ENCODE peak calls at places on chromosomes 6 and 20, in ten cellular contexts. X, H, E, F, M, P, C, S, O and Z are unnamed samples. For H3K27me3, the result is how much of the 10 kb centered on the place peaks cover.

GRCh38 chr6:155473741-155474140 is 18.1 kb upstream of the NOX3 start:
- DNase-seq in X (no peak), H (no peak), E (no peak), F (no peak), M (no peak), P (no peak), C (no peak), S (no peak), O (no peak), Z (peak)

GRCh38 chr6:64252256-64252655 is 616.7 kb downstream of the PHF3 start:
- DNase-seq in X (no peak), H (no peak), E (no peak), F (no peak), M (no peak), P (no peak), C (no peak), S (no peak), O (no peak), Z (no peak)

GRCh38 chr6:7475081-7475480 is 66.4 kb upstream of the DSP start:
- DNase-seq in X (no peak), H (no peak), E (no peak), F (no peak), M (no peak), P (no peak), C (no peak), S (no peak), O (no peak), Z (no peak)

GRCh38 chr6:53293691-53294090 is 55.1 kb downstream of the ELOVL5 start:
- DNase-seq in X (no peak), H (no peak), E (no peak), F (no peak), M (no peak), P (no peak), C (no peak), S (no peak), O (no peak), Z (no peak)

GRCh38 chr6:144215402-144215931 is 65.2 kb downstream of the STX11 start:
- DNase-seq in X (no peak), H (peak), E (no peak), F (peak), M (no peak), P (no peak), C (no peak), S (no peak), O (peak), Z (peak)

GRCh38 chr6:54493138-54493537 is 184.9 kb downstream of the TINAG start:
- DNase-seq in X (no peak), H (no peak), E (no peak), F (no peak), M (peak), P (no peak), C (no peak), S (no peak), O (no peak), Z (no peak)

GRCh38 chr6:142746524-142746923 is 198.5 kb downstream of the HIVEP2 start:
- DNase-seq in X (peak), H (peak), E (peak), F (peak), M (no peak), P (no peak), C (peak), S (no peak), O (no peak), Z (no peak)

GRCh38 chr6:15110721-15111354 is 135.0 kb upstream of the JARID2 start:
- DNase-seq in X (no peak), H (no peak), E (no peak), F (no peak), M (no peak), P (no peak), C (no peak), S (no peak), O (no peak), Z (no peak)

GRCh38 chr20:14009206-14009605 is 13.9 kb downstream of the MACROD2 start:
- DNase-seq in X (no peak), H (no peak), E (no peak), F (no peak), M (no peak), P (no peak), C (no peak), S (no peak), O (no peak), Z (no peak)

GRCh38 chr6:131269565-131270391 is 134.5 kb downstream of the AKAP7 start:
- DNase-seq in X (no peak), H (no peak), E (no peak), F (no peak), M (no peak), P (no peak), C (no peak), S (no peak), O (no peak), Z (no peak)

GRCh38 chr20:49910340-49910706 is 5.0 kb downstream of the SPATA2 start:
- DNase-seq in X (no peak), H (no peak), E (no peak), F (no peak), M (no peak), P (no peak), C (no peak), S (no peak), O (no peak), Z (no peak)

GRCh38 chr20:14860410-14860814 is 523.0 kb upstream of the FLRT3 start:
- DNase-seq in X (no peak), H (peak), E (peak), F (no peak), M (no peak), P (no peak), C (no peak), S (no peak), O (peak), Z (no peak)

GRCh38 chr6:109039795-109040194 is 54.9 kb downstream of the SESN1 start:
- DNase-seq in X (no peak), H (no peak), E (no peak), F (no peak), M (no peak), P (no peak), C (no peak), S (no peak), O (no peak), Z (no peak)

GRCh38 chr6:119608994-119609393 is 259.4 kb upstream of the MAN1A1 start:
- DNase-seq in X (no peak), H (peak), E (peak), F (no peak), M (no peak), P (no peak), C (no peak), S (no peak), O (no peak), Z (no peak)

GRCh38 chr6:37794825-37795224 is 24.7 kb upstream of the ZFAND3 start:
- DNase-seq in X (no peak), H (no peak), E (no peak), F (no peak), M (no peak), P (no peak), C (no peak), S (no peak), O (no peak), Z (peak)

GRCh38 chr6:90420495-90420894 is 123.9 kb upstream of the BACH2 start:
- DNase-seq in X (no peak), H (no peak), E (no peak), F (no peak), M (no peak), P (no peak), C (no peak), S (no peak), O (no peak), Z (no peak)

GRCh38 chr6:39327516-39327915 is 5.0 kb upstream of the KCNK16 start:
- DNase-seq in X (no peak), H (no peak), E (no peak), F (no peak), M (no peak), P (no peak), C (no peak), S (no peak), O (no peak), Z (no peak)

GRCh38 chr20:61875221-61875885 is 190.3 kb downstream of the TAF4 start:
- DNase-seq in X (no peak), H (peak), E (peak), F (no peak), M (no peak), P (no peak), C (no peak), S (no peak), O (no peak), Z (no peak)

GRCh38 chr6:27176096-27176495 is 71.4 kb upstream of the PRSS16 start:
- DNase-seq in X (no peak), H (no peak), E (no peak), F (no peak), M (peak), P (no peak), C (no peak), S (no peak), O (no peak), Z (no peak)

GRCh38 chr6:112040933-112041332 is 13.0 kb upstream of the CCN6 start:
- DNase-seq in X (no peak), H (no peak), E (no peak), F (no peak), M (no peak), P (no peak), C (no peak), S (no peak), O (no peak), Z (peak)

GRCh38 chr6:143745160-143746133 is 67.7 kb downstream of the PHACTR2 start:
- DNase-seq in X (no peak), H (no peak), E (peak), F (peak), M (peak), P (peak), C (no peak), S (no peak), O (no peak), Z (no peak)

GRCh38 chr6:109772961-109773431 is 81.9 kb downstream of the FIG4 start:
- DNase-seq in X (no peak), H (no peak), E (no peak), F (peak), M (peak), P (peak), C (no peak), S (no peak), O (no peak), Z (no peak)

GRCh38 chr6:159095561-159096095 is 50.8 kb upstream of the TAGAP start:
- DNase-seq in X (no peak), H (peak), E (peak), F (no peak), M (no peak), P (no peak), C (no peak), S (no peak), O (no peak), Z (no peak)

GRCh38 chr20:542777-543368 is 717 bp downstream of the CSNK2A1 start:
- DNase-seq in X (no peak), H (no peak), E (no peak), F (peak), M (no peak), P (peak), C (no peak), S (no peak), O (peak), Z (peak)

GRCh38 chr6:141451508-141452353 is 681.0 kb upstream of the GJE1 start:
- DNase-seq in X (no peak), H (no peak), E (no peak), F (no peak), M (peak), P (no peak), C (no peak), S (no peak), O (no peak), Z (peak)

GRCh38 chr20:10309326-10309725 is 90.7 kb downstream of the SNAP25 start:
- DNase-seq in X (no peak), H (no peak), E (no peak), F (no peak), M (peak), P (no peak), C (no peak), S (no peak), O (no peak), Z (peak)

GRCh38 chr20:50594591-50595432 is 84.6 kb downstream of the PTPN1 start:
- DNase-seq in X (no peak), H (peak), E (peak), F (no peak), M (no peak), P (no peak), C (no peak), S (no peak), O (no peak), Z (no peak)

GRCh38 chr6:109690373-109690739 is 646 bp downstream of the AK9 start:
- DNase-seq in X (peak), H (peak), E (peak), F (peak), M (no peak), P (peak), C (peak), S (no peak), O (peak), Z (peak)

GRCh38 chr20:53148764-53149163 is 176.6 kb downstream of the TSHZ2 start:
- DNase-seq in X (no peak), H (no peak), E (no peak), F (no peak), M (no peak), P (no peak), C (no peak), S (no peak), O (no peak), Z (no peak)

GRCh38 chr20:38460040-38460623 is 12.5 kb upstream of the RALGAPB start:
- DNase-seq in X (no peak), H (no peak), E (no peak), F (peak), M (peak), P (no peak), C (no peak), S (no peak), O (no peak), Z (peak)

GRCh38 chr6:15792842-15793241 is 130.0 kb upstream of the DTNBP1 start:
- DNase-seq in X (no peak), H (no peak), E (no peak), F (no peak), M (no peak), P (no peak), C (no peak), S (no peak), O (no peak), Z (no peak)

GRCh38 chr6:56671651-56672461 is 29.2 kb upstream of the DST start:
- DNase-seq in X (no peak), H (no peak), E (no peak), F (peak), M (no peak), P (no peak), C (no peak), S (no peak), O (peak), Z (no peak)

GRCh38 chr20:50711113-50711825 is 19.9 kb upstream of the RIPOR3 start:
- DNase-seq in X (no peak), H (no peak), E (no peak), F (no peak), M (no peak), P (no peak), C (no peak), S (no peak), O (no peak), Z (no peak)

GRCh38 chr6:19838442-19839236 is 1.5 kb downstream of the ID4 start:
- DNase-seq in X (no peak), H (peak), E (peak), F (peak), M (no peak), P (peak), C (no peak), S (no peak), O (peak), Z (peak)

GRCh38 chr6:122068291-122068769 is 331.1 kb upstream of the HSF2 start:
- DNase-seq in X (no peak), H (no peak), E (no peak), F (no peak), M (no peak), P (no peak), C (no peak), S (no peak), O (no peak), Z (no peak)

GRCh38 chr6:124783344-124783743 is 178.9 kb upstream of the RNF217 start:
- DNase-seq in X (no peak), H (no peak), E (no peak), F (no peak), M (no peak), P (no peak), C (no peak), S (no peak), O (no peak), Z (no peak)

GRCh38 chr6:75171581-75172360 is 34.1 kb downstream of the COL12A1 start:
- DNase-seq in X (no peak), H (no peak), E (no peak), F (no peak), M (no peak), P (no peak), C (no peak), S (no peak), O (no peak), Z (peak)

GRCh38 chr6:75171151-75171550 is 34.7 kb downstream of the COL12A1 start:
- DNase-seq in X (no peak), H (no peak), E (no peak), F (no peak), M (no peak), P (no peak), C (no peak), S (no peak), O (no peak), Z (no peak)

GRCh38 chr6:75167851-75168250 is 38.0 kb downstream of the COL12A1 start:
- DNase-seq in X (no peak), H (no peak), E (no peak), F (no peak), M (no peak), P (no peak), C (no peak), S (no peak), O (no peak), Z (no peak)

GRCh38 chr6:75169689-75170088 is 36.2 kb downstream of the COL12A1 start:
- DNase-seq in X (no peak), H (no peak), E (no peak), F (no peak), M (no peak), P (no peak), C (no peak), S (no peak), O (no peak), Z (no peak)

GRCh38 chr6:75170666-75171065 is 35.2 kb downstream of the COL12A1 start:
- DNase-seq in X (no peak), H (no peak), E (no peak), F (no peak), M (no peak), P (no peak), C (no peak), S (no peak), O (no peak), Z (no peak)
- H3K27me3 ChIP-seq in X (under half), H (under half), E (under half), F (under half), M (under half), P (under half), C (under half), S (under half), O (under half), Z (under half)

DNA sequence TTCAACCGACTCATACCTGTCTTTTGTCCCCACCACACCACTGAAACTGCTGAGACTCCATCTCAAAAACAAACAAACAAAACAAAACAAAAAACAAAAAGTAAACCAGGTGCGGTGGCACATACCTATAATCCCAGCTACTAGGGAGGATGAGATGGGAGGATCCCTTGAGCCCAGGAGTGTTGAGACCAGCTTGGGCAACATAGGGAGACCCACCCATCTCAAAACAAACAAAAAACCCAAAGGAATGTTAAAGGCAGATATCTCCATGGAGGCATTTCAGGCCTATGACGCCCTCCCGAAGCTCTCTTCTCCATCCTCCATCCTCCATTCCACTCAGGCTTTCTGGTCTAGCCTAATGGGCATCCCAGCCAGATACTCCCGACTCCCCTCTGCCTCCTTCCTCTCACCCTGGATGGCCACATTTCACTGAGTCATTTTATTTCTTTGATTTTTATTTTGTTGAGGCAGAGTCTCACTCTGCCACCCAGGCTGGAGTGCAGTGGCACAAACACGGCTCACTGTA is 3.2 kb upstream of the SLC4A11 start:
- DNase-seq in X (no peak), H (no peak), E (no peak), F (no peak), M (no peak), P (no peak), C (no peak), S (no peak), O (no peak), Z (no peak)
- H3K27me3 ChIP-seq in X (under half), H (under half), E (under half), F (under half), M (under half), P (half or more), C (under half), S (under half), O (under half), Z (under half)

GRCh38 chr20:32608664-32609015 is 23.5 kb upstream of the NOL4L start:
- DNase-seq in X (no peak), H (no peak), E (no peak), F (no peak), M (no peak), P (no peak), C (no peak), S (no peak), O (no peak), Z (no peak)

GRCh38 chr20:32606790-32607189 is 21.7 kb upstream of the NOL4L start:
- DNase-seq in X (no peak), H (no peak), E (no peak), F (no peak), M (no peak), P (no peak), C (no peak), S (no peak), O (no peak), Z (no peak)

GRCh38 chr20:32607727-32608663 is 22.9 kb upstream of the NOL4L start:
- DNase-seq in X (no peak), H (no peak), E (no peak), F (no peak), M (no peak), P (no peak), C (no peak), S (no peak), O (no peak), Z (no peak)

GRCh38 chr20:32606107-32606506 is 21.0 kb upstream of the NOL4L start:
- DNase-seq in X (no peak), H (no peak), E (no peak), F (no peak), M (no peak), P (no peak), C (no peak), S (no peak), O (no peak), Z (no peak)

GRCh38 chr20:32607324-32607723 is 22.2 kb upstream of the NOL4L start:
- DNase-seq in X (no peak), H (peak), E (no peak), F (no peak), M (no peak), P (no peak), C (no peak), S (no peak), O (no peak), Z (no peak)
- H3K27me3 ChIP-seq in X (under half), H (under half), E (under half), F (under half), M (under half), P (under half), C (under half), S (under half), O (under half), Z (under half)

GRCh38 chr6:41422156-41422555 is 86.7 kb downstream of the NCR2 start:
- DNase-seq in X (no peak), H (no peak), E (no peak), F (no peak), M (no peak), P (no peak), C (no peak), S (no peak), O (no peak), Z (no peak)
- H3K27me3 ChIP-seq in X (under half), H (half or more), E (under half), F (under half), M (under half), P (under half), C (under half), S (under half), O (under half), Z (under half)

GRCh38 chr20:63129991-63130653 is 85.8 kb downstream of the YTHDF1 start:
- DNase-seq in X (no peak), H (peak), E (peak), F (peak), M (no peak), P (no peak), C (no peak), S (no peak), O (no peak), Z (no peak)
- H3K27me3 ChIP-seq in X (under half), H (under half), E (under half), F (under half), M (under half), P (half or more), C (under half), S (under half), O (under half), Z (under half)

GRCh38 chr20:5413394-5413793 is 96.6 kb upstream of the PROKR2 start:
- DNase-seq in X (no peak), H (no peak), E (no peak), F (no peak), M (no peak), P (no peak), C (no peak), S (no peak), O (no peak), Z (no peak)
- H3K27me3 ChIP-seq in X (under half), H (under half), E (under half), F (under half), M (under half), P (under half), C (under half), S (under half), O (under half), Z (under half)

GRCh38 chr6:160347259-160348208 is 644 bp upstream of the SLC22A3 start:
- DNase-seq in X (no peak), H (peak), E (peak), F (no peak), M (no peak), P (no peak), C (no peak), S (no peak), O (peak), Z (no peak)
- H3K27me3 ChIP-seq in X (under half), H (under half), E (under half), F (under half), M (under half), P (under half), C (half or more), S (under half), O (under half), Z (under half)